ENCODE peak calls at places on chromosomes 3 and 15, in eight cellular contexts. One of them, this sample, is unnamed.

GRCh38 chr15:48475600-48476395 is 144.6 kb downstream of the DUT start:
- DNase-seq in SJSA1: no peak
- DNase-seq in keratinocyte: no peak
- DNase-seq in astrocyte of the cerebellum: no peak
- DNase-seq in AG09309: no peak
- DNase-seq in sigmoid colon: no peak
- DNase-seq in WERI-Rb-1: no peak
- DNase-seq in epithelial cell of proximal tubule: no peak
- DNase-seq in this sample: no peak

GRCh38 chr3:133595341-133595740 is 21.9 kb downstream of the CDV3 start:
- DNase-seq in epithelial cell of proximal tubule: no peak
- DNase-seq in AG09309: no peak
- DNase-seq in sigmoid colon: no peak
- DNase-seq in SJSA1: no peak
- DNase-seq in astrocyte of the cerebellum: no peak
- DNase-seq in keratinocyte: no peak
- DNase-seq in WERI-Rb-1: no peak
- DNase-seq in this sample: no peak

GRCh38 chr3:50212502-50212901 is 7.4 kb downstream of the SLC38A3 start:
- DNase-seq in WERI-Rb-1: peak; percentile 18
- DNase-seq in SJSA1: no peak
- DNase-seq in astrocyte of the cerebellum: no peak
- DNase-seq in sigmoid colon: no peak
- DNase-seq in AG09309: no peak
- DNase-seq in keratinocyte: no peak
- DNase-seq in epithelial cell of proximal tubule: no peak
- DNase-seq in this sample: no peak

GRCh38 chr3:133862161-133862560 is 33.5 kb downstream of the RAB6B start:
- DNase-seq in SJSA1: no peak
- DNase-seq in AG09309: no peak
- DNase-seq in keratinocyte: no peak
- DNase-seq in WERI-Rb-1: no peak
- DNase-seq in sigmoid colon: no peak
- DNase-seq in epithelial cell of proximal tubule: no peak
- DNase-seq in astrocyte of the cerebellum: no peak
- DNase-seq in this sample: no peak

GRCh38 chr3:63662500-63662899 is 10.0 kb downstream of the SNTN start:
- DNase-seq in WERI-Rb-1: peak; percentile 10
- DNase-seq in astrocyte of the cerebellum: no peak
- DNase-seq in AG09309: no peak
- DNase-seq in epithelial cell of proximal tubule: no peak
- DNase-seq in SJSA1: no peak
- DNase-seq in keratinocyte: no peak
- DNase-seq in sigmoid colon: no peak
- DNase-seq in this sample: no peak

GRCh38 chr3:945738-946137 is 147.1 kb upstream of the CNTN6 start:
- DNase-seq in keratinocyte: no peak
- DNase-seq in AG09309: no peak
- DNase-seq in sigmoid colon: no peak
- DNase-seq in WERI-Rb-1: no peak
- DNase-seq in astrocyte of the cerebellum: no peak
- DNase-seq in epithelial cell of proximal tubule: no peak
- DNase-seq in SJSA1: no peak
- DNase-seq in this sample: no peak

GRCh38 chr15:26294062-26294689 is 431.0 kb upstream of the ATP10A start:
- DNase-seq in epithelial cell of proximal tubule: no peak
- DNase-seq in AG09309: no peak
- DNase-seq in WERI-Rb-1: peak; percentile 74
- DNase-seq in sigmoid colon: no peak
- DNase-seq in astrocyte of the cerebellum: no peak
- DNase-seq in SJSA1: no peak
- DNase-seq in keratinocyte: no peak
- DNase-seq in this sample: no peak

GRCh38 chr3:155217591-155217990 is 75.9 kb downstream of the STRIT1 start:
- DNase-seq in sigmoid colon: no peak
- DNase-seq in astrocyte of the cerebellum: no peak
- DNase-seq in AG09309: peak; percentile 50
- DNase-seq in epithelial cell of proximal tubule: no peak
- DNase-seq in keratinocyte: no peak
- DNase-seq in SJSA1: no peak
- DNase-seq in WERI-Rb-1: no peak
- DNase-seq in this sample: peak; percentile 15

GRCh38 chr3:160224256-160224655 is 966 bp upstream of the C3orf80 start:
- DNase-seq in astrocyte of the cerebellum: no peak
- DNase-seq in keratinocyte: no peak
- DNase-seq in AG09309: no peak
- DNase-seq in sigmoid colon: no peak
- DNase-seq in WERI-Rb-1: no peak
- DNase-seq in SJSA1: no peak
- DNase-seq in epithelial cell of proximal tubule: no peak
- DNase-seq in this sample: no peak

GRCh38 chr3:82474711-82475110 is 713.3 kb upstream of the GBE1 start:
- DNase-seq in WERI-Rb-1: no peak
- DNase-seq in SJSA1: no peak
- DNase-seq in sigmoid colon: no peak
- DNase-seq in epithelial cell of proximal tubule: no peak
- DNase-seq in astrocyte of the cerebellum: no peak
- DNase-seq in keratinocyte: peak; percentile 19
- DNase-seq in AG09309: no peak
- DNase-seq in this sample: peak; percentile 12

DNA sequence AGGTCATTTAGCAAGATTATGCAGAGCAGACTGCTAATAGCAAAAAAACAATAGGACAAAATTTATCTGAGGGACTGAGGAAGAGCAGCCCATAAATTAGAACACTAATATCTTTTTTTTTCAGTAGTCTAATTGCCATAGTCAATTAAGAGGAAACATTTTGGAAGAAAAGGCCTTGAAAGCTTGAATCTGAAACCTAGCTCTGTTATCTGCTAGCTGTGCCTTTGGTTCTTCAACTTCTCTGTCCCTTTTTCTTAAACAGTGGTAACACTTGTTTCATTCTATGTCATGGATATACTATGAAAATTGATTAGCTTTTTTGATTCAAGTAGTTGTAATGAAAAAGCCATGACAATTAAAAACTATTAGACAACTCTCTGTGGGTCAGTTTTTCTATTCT is 1.7 kb downstream of the ATR start:
- DNase-seq in AG09309: no peak
- DNase-seq in sigmoid colon: no peak
- DNase-seq in astrocyte of the cerebellum: no peak
- DNase-seq in SJSA1: no peak
- DNase-seq in epithelial cell of proximal tubule: no peak
- DNase-seq in WERI-Rb-1: no peak
- DNase-seq in keratinocyte: no peak
- DNase-seq in this sample: no peak
- H3K4me3 ChIP-seq in AG09309: no peak overlapping the region
- H3K4me3 ChIP-seq in sigmoid colon: no peak overlapping the region
- H3K4me3 ChIP-seq in astrocyte of the cerebellum: no peak overlapping the region
- H3K4me3 ChIP-seq in SJSA1: no peak overlapping the region
- H3K4me3 ChIP-seq in epithelial cell of proximal tubule: no peak overlapping the region
- H3K4me3 ChIP-seq in WERI-Rb-1: no peak overlapping the region
- H3K4me3 ChIP-seq in keratinocyte: no peak overlapping the region
- H3K4me3 ChIP-seq in this sample: no peak overlapping the region

GRCh38 chr15:74955017-74955416 is 1.6 kb downstream of the RPP25 start:
- DNase-seq in SJSA1: no peak
- DNase-seq in keratinocyte: no peak
- DNase-seq in sigmoid colon: no peak
- DNase-seq in epithelial cell of proximal tubule: no peak
- DNase-seq in astrocyte of the cerebellum: no peak
- DNase-seq in WERI-Rb-1: no peak
- DNase-seq in AG09309: no peak
- DNase-seq in this sample: no peak

GRCh38 chr15:74955796-74956647 is 550 bp downstream of the RPP25 start:
- DNase-seq in epithelial cell of proximal tubule: no peak
- DNase-seq in sigmoid colon: peak; percentile 89
- DNase-seq in WERI-Rb-1: no peak
- DNase-seq in keratinocyte: no peak
- DNase-seq in AG09309: no peak
- DNase-seq in astrocyte of the cerebellum: no peak
- DNase-seq in SJSA1: no peak
- DNase-seq in this sample: peak; percentile 50

GRCh38 chr15:74956648-74957300 is at the start of gene RPP25:
- DNase-seq in epithelial cell of proximal tubule: no peak
- DNase-seq in AG09309: no peak
- DNase-seq in astrocyte of the cerebellum: no peak
- DNase-seq in WERI-Rb-1: no peak
- DNase-seq in sigmoid colon: peak; percentile 90
- DNase-seq in SJSA1: peak; percentile 73
- DNase-seq in keratinocyte: no peak
- DNase-seq in this sample: peak; percentile 61

GRCh38 chr15:74957301-74958035 is 896 bp upstream of the RPP25 start:
- DNase-seq in sigmoid colon: peak; percentile 79
- DNase-seq in WERI-Rb-1: no peak
- DNase-seq in keratinocyte: no peak
- DNase-seq in astrocyte of the cerebellum: no peak
- DNase-seq in SJSA1: peak; percentile 52
- DNase-seq in epithelial cell of proximal tubule: no peak
- DNase-seq in AG09309: no peak
- DNase-seq in this sample: no peak

GRCh38 chr15:74954515-74954914 is 2.1 kb downstream of the RPP25 start:
- DNase-seq in keratinocyte: no peak
- DNase-seq in sigmoid colon: no peak
- DNase-seq in WERI-Rb-1: peak; percentile 86
- DNase-seq in SJSA1: no peak
- DNase-seq in AG09309: peak; percentile 38
- DNase-seq in astrocyte of the cerebellum: no peak
- DNase-seq in epithelial cell of proximal tubule: no peak
- DNase-seq in this sample: peak; percentile 30
- H3K4me3 ChIP-seq in keratinocyte: no peak overlapping the region
- H3K4me3 ChIP-seq in sigmoid colon: no peak overlapping the region
- H3K4me3 ChIP-seq in WERI-Rb-1: no peak overlapping the region
- H3K4me3 ChIP-seq in SJSA1: no peak overlapping the region
- H3K4me3 ChIP-seq in AG09309: no peak overlapping the region
- H3K4me3 ChIP-seq in astrocyte of the cerebellum: no peak overlapping the region
- H3K4me3 ChIP-seq in epithelial cell of proximal tubule: peak overlapping the region; percentile 6
- H3K4me3 ChIP-seq in this sample: no peak overlapping the region

GRCh38 chr3:66532613-66533012 is 31.8 kb upstream of the LRIG1 start:
- DNase-seq in epithelial cell of proximal tubule: no peak
- DNase-seq in sigmoid colon: no peak
- DNase-seq in keratinocyte: no peak
- DNase-seq in astrocyte of the cerebellum: no peak
- DNase-seq in WERI-Rb-1: no peak
- DNase-seq in AG09309: no peak
- DNase-seq in SJSA1: no peak
- DNase-seq in this sample: no peak
- H3K4me3 ChIP-seq in epithelial cell of proximal tubule: no peak overlapping the region
- H3K4me3 ChIP-seq in sigmoid colon: no peak overlapping the region
- H3K4me3 ChIP-seq in keratinocyte: no peak overlapping the region
- H3K4me3 ChIP-seq in astrocyte of the cerebellum: no peak overlapping the region
- H3K4me3 ChIP-seq in WERI-Rb-1: no peak overlapping the region
- H3K4me3 ChIP-seq in AG09309: no peak overlapping the region
- H3K4me3 ChIP-seq in SJSA1: no peak overlapping the region
- H3K4me3 ChIP-seq in this sample: no peak overlapping the region

GRCh38 chr15:80531388-80532184 is 127.4 kb downstream of the ARNT2 start:
- DNase-seq in SJSA1: no peak
- DNase-seq in keratinocyte: no peak
- DNase-seq in AG09309: no peak
- DNase-seq in WERI-Rb-1: no peak
- DNase-seq in astrocyte of the cerebellum: no peak
- DNase-seq in sigmoid colon: no peak
- DNase-seq in epithelial cell of proximal tubule: no peak
- DNase-seq in this sample: no peak
- H3K4me3 ChIP-seq in SJSA1: no peak overlapping the region
- H3K4me3 ChIP-seq in keratinocyte: no peak overlapping the region
- H3K4me3 ChIP-seq in AG09309: no peak overlapping the region
- H3K4me3 ChIP-seq in WERI-Rb-1: no peak overlapping the region
- H3K4me3 ChIP-seq in astrocyte of the cerebellum: no peak overlapping the region
- H3K4me3 ChIP-seq in sigmoid colon: no peak overlapping the region
- H3K4me3 ChIP-seq in epithelial cell of proximal tubule: no peak overlapping the region
- H3K4me3 ChIP-seq in this sample: no peak overlapping the region

GRCh38 chr3:115398481-115398880 is 224.8 kb upstream of the GAP43 start:
- DNase-seq in WERI-Rb-1: peak; percentile 48
- DNase-seq in sigmoid colon: no peak
- DNase-seq in astrocyte of the cerebellum: no peak
- DNase-seq in SJSA1: no peak
- DNase-seq in keratinocyte: no peak
- DNase-seq in AG09309: no peak
- DNase-seq in epithelial cell of proximal tubule: no peak
- DNase-seq in this sample: no peak
- H3K4me3 ChIP-seq in WERI-Rb-1: no peak overlapping the region
- H3K4me3 ChIP-seq in sigmoid colon: no peak overlapping the region
- H3K4me3 ChIP-seq in astrocyte of the cerebellum: no peak overlapping the region
- H3K4me3 ChIP-seq in SJSA1: no peak overlapping the region
- H3K4me3 ChIP-seq in keratinocyte: no peak overlapping the region
- H3K4me3 ChIP-seq in AG09309: no peak overlapping the region
- H3K4me3 ChIP-seq in epithelial cell of proximal tubule: no peak overlapping the region
- H3K4me3 ChIP-seq in this sample: no peak overlapping the region

GRCh38 chr3:192331749-192332385 is 395.5 kb downstream of the FGF12 start:
- DNase-seq in sigmoid colon: no peak
- DNase-seq in SJSA1: no peak
- DNase-seq in astrocyte of the cerebellum: no peak
- DNase-seq in epithelial cell of proximal tubule: no peak
- DNase-seq in WERI-Rb-1: no peak
- DNase-seq in keratinocyte: no peak
- DNase-seq in AG09309: no peak
- DNase-seq in this sample: no peak
- H3K4me3 ChIP-seq in sigmoid colon: no peak overlapping the region
- H3K4me3 ChIP-seq in SJSA1: no peak overlapping the region
- H3K4me3 ChIP-seq in astrocyte of the cerebellum: no peak overlapping the region
- H3K4me3 ChIP-seq in epithelial cell of proximal tubule: no peak overlapping the region
- H3K4me3 ChIP-seq in WERI-Rb-1: no peak overlapping the region
- H3K4me3 ChIP-seq in keratinocyte: no peak overlapping the region
- H3K4me3 ChIP-seq in AG09309: no peak overlapping the region
- H3K4me3 ChIP-seq in this sample: no peak overlapping the region